ENCODE peak calls at places on chromosomes 6 and 20, in four cellular contexts. M, D, Q and G are unnamed samples.

GRCh38 chr6:73742433-73742832 is 46.4 kb downstream of the CD109 start:
- DNase-seq in M (no peak), D (no peak), Q (no peak), G (no peak)

GRCh38 chr6:18307006-18307405 is 42.7 kb upstream of the DEK start:
- DNase-seq in M (peak), D (no peak), Q (peak), G (no peak)

GRCh38 chr6:99501762-99502161 is 13.5 kb downstream of the USP45 start:
- DNase-seq in M (no peak), D (no peak), Q (peak), G (peak)

GRCh38 chr20:7025635-7026034 is 258.1 kb downstream of the BMP2 start:
- DNase-seq in M (no peak), D (no peak), Q (no peak), G (no peak)

GRCh38 chr6:16711551-16712249 is 49.6 kb downstream of the ATXN1 start:
- DNase-seq in M (no peak), D (no peak), Q (no peak), G (peak)

GRCh38 chr6:85395746-85396145 is 54.1 kb upstream of the NT5E start:
- DNase-seq in M (no peak), D (no peak), Q (no peak), G (no peak)

GRCh38 chr6:140018588-140018987 is 644.1 kb upstream of the CITED2 start:
- DNase-seq in M (no peak), D (no peak), Q (no peak), G (no peak)

GRCh38 chr6:147684906-147685305 is 176.4 kb downstream of the SAMD5 start:
- DNase-seq in M (no peak), D (no peak), Q (no peak), G (no peak)

GRCh38 chr20:57865266-57865665 is 155.5 kb upstream of the PMEPA1 start:
- DNase-seq in M (no peak), D (no peak), Q (no peak), G (no peak)

GRCh38 chr6:155327326-155328073 is 13.2 kb upstream of the TFB1M start:
- DNase-seq in M (peak), D (peak), Q (peak), G (peak)

GRCh38 chr20:40286991-40287531 is 402.0 kb downstream of the MAFB start:
- DNase-seq in M (no peak), D (no peak), Q (no peak), G (no peak)

GRCh38 chr6:110173506-110174132 is 5.9 kb downstream of the WASF1 start:
- DNase-seq in M (peak), D (no peak), Q (peak), G (no peak)

GRCh38 chr20:42218566-42218965 is 600.4 kb upstream of the CHD6 start:
- DNase-seq in M (no peak), D (no peak), Q (no peak), G (no peak)

GRCh38 chr20:62625921-62626547 is 16.3 kb upstream of the SLCO4A1 start:
- DNase-seq in M (no peak), D (no peak), Q (no peak), G (no peak)

GRCh38 chr20:1227121-1227582 is 1.3 kb downstream of the RAD21L1 start:
- DNase-seq in M (no peak), D (no peak), Q (no peak), G (no peak)

GRCh38 chr6:74606488-74607135 is 599.2 kb downstream of the COL12A1 start:
- DNase-seq in M (no peak), D (peak), Q (peak), G (peak)

GRCh38 chr20:22698443-22698842 is 114.1 kb upstream of the FOXA2 start:
- DNase-seq in M (no peak), D (no peak), Q (no peak), G (no peak)

GRCh38 chr6:117138920-117139319 is 126.4 kb upstream of the VGLL2 start:
- DNase-seq in M (no peak), D (peak), Q (no peak), G (no peak)

GRCh38 chr20:58113706-58114105 is 114.7 kb downstream of the ANKRD60 start:
- DNase-seq in M (no peak), D (no peak), Q (no peak), G (no peak)

GRCh38 chr20:48295445-48295903 is 510.2 kb upstream of the SULF2 start:
- DNase-seq in M (peak), D (peak), Q (peak), G (peak)

GRCh38 chr6:131362070-131362469 is 211.0 kb upstream of the ARG1 start:
- DNase-seq in M (no peak), D (no peak), Q (no peak), G (peak)

GRCh38 chr6:138535728-138536454 is 36.6 kb upstream of the NHSL1 start:
- DNase-seq in M (no peak), D (no peak), Q (no peak), G (no peak)

GRCh38 chr6:37507082-37507481 is 7.4 kb upstream of the CCDC167 start:
- DNase-seq in M (peak), D (no peak), Q (no peak), G (no peak)

GRCh38 chr6:16286151-16286522 is 47.8 kb downstream of the GMPR start:
- DNase-seq in M (peak), D (no peak), Q (peak), G (peak)

GRCh38 chr6:99129835-99130234 is 182.1 kb upstream of the FBXL4 start:
- DNase-seq in M (no peak), D (no peak), Q (no peak), G (no peak)

GRCh38 chr6:100185615-100186014 is 191.6 kb upstream of the MCHR2 start:
- DNase-seq in M (no peak), D (no peak), Q (no peak), G (no peak)

GRCh38 chr20:57040924-57041323 is 225.5 kb downstream of the BMP7 start:
- DNase-seq in M (no peak), D (no peak), Q (peak), G (peak)

GRCh38 chr6:117200067-117200466 is 65.3 kb upstream of the VGLL2 start:
- DNase-seq in M (no peak), D (no peak), Q (no peak), G (no peak)

GRCh38 chr20:46129955-46130481 is 11.9 kb downstream of the CD40 start:
- DNase-seq in M (no peak), D (no peak), Q (no peak), G (no peak)

GRCh38 chr20:11492391-11492790 is 425.3 kb upstream of the BTBD3 start:
- DNase-seq in M (no peak), D (no peak), Q (no peak), G (no peak)

GRCh38 chr6:41728954-41729353 is 6.5 kb downstream of the TFEB start:
- DNase-seq in M (no peak), D (no peak), Q (no peak), G (no peak)
- H3K4me3 ChIP-seq in M (no peak), D (no peak), Q (no peak), G (no peak)

GRCh38 chr6:39867592-39867991 is 66.7 kb downstream of the MOCS1 start:
- DNase-seq in M (peak), D (no peak), Q (no peak), G (no peak)
- TF ChIP-seq CTCF in M (peak), D (no peak), Q (no peak), G (no peak)

DNA sequence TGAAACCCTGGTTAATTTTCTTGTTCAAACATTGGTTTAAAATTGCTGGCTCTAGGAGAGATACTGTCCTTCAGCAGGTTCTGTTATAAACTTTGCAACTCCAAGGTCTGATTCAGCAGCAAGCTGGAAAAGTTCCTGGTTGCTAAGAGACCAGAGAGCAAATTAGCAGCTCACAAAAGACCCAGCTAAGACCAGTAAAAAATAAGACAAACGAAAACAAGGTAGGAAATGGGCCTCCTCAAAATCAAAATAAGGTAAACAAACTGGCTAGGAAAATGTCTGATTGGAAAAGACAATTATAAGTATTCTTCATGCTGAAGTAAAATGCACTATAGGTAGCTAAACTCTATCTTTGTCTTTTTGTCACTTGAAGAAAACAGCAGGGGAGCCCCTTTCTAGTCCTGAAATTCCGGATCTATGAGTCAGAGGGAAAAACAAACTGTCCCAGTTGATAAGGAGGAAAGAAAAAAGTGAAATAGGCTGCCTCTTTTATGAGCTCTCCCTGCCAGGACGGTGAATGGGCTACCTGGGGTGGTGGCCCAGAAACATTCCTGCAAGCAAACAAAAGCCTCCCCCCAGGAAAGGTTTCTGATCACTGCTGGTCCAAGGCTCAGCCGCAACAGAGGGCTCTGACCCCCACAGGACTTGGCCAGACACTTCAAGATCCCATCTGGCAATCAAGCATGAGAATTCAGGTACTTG is 41.6 kb downstream of the UNC5CL start:
- DNase-seq in M (peak), D (no peak), Q (peak), G (peak)
- H3K4me3 ChIP-seq in M (no peak), D (no peak), Q (no peak), G (no peak)

DNA sequence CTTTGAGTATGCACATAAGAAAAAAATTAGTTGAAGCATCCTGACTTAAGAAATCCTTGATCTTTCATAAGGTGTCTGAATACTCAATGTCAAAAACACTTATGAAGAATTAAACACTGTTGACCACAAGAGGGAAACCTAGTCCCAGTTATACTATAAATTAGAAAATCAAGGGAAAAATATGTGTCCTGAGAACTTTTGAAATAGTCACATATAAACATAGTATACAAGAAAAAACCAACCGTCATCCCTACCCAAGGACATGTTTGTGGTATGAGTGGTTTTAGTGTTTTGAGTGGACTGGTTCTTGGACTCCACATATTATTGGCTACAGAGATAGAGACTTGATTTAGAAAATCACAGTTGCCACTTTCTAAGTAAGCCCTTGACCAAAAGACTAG is 7.6 kb upstream of the HLA-DRA start:
- DNase-seq in M (no peak), D (no peak), Q (peak), G (peak)
- TF ChIP-seq CTCF in M (peak), D (peak), Q (peak), G (peak)

GRCh38 chr6:41080623-41081022 is 7.8 kb downstream of the NFYA start:
- DNase-seq in M (no peak), D (no peak), Q (no peak), G (no peak)
- H3K4me3 ChIP-seq in M (no peak), D (no peak), Q (no peak), G (no peak)

GRCh38 chr6:94074764-94075163 is 655.4 kb upstream of the EPHA7 start:
- DNase-seq in M (no peak), D (no peak), Q (no peak), G (no peak)

GRCh38 chr6:94071835-94072234 is 652.5 kb upstream of the EPHA7 start:
- DNase-seq in M (no peak), D (no peak), Q (no peak), G (peak)
- TF ChIP-seq CTCF in M (peak), D (no peak), Q (no peak), G (peak)

DNA sequence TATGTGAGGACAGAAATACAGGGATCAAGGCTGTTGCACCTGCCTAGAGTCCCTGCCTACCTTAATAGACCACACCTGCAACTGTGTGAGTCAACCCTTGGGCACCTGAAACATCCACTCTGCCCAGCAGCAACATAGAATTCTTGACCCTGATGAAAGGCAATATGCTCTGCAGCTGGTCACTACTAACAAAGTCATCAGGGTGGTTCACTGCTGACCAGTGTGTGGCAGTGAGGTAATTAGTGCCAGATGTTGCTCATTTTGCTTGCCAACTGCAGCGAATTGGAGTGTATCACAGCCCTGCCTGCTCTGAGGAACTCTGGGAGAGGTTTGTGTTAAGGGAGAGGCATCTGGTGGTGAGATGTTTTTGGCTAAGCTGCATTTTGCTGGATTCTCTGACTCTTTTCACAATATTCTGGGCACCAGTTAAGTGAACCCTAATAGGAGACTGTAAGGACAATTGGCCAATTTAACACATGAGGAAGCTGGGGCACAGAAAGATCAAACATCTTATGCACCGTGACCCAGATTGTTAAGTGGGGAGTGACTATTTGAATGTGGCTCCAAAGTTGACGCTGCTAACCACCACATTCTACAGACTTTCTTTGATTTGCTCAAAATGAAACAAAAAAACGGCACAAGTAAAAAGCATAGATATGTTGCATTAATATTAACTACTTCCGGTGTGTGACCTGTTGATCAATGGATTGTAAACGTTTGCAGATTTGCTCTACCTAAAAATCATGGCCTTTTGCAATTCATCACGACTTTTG is 61.9 kb upstream of the OPRM1 start:
- DNase-seq in M (no peak), D (peak), Q (no peak), G (peak)
- H3K4me3 ChIP-seq in M (no peak), D (no peak), Q (no peak), G (no peak)

DNA sequence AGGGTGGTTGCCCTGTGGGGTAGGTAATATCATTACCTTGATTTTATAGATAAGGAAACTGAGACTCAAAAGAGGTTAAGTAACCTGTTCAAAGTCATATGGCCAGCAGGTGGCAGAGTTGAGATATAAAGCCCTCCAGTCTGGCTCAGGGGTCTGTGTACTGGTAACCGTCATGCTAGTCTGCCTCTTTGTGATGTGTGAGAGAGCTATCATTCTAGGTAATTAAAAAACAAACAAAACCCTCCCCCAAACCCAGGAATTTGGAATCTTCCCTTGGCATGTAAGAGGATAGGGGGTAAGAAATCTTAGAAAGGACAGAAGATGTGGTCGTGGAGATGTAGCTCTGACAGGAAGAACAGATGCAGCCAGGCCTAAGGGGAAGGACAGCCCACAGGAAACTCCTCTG is 206.0 kb downstream of the CDC5L start:
- DNase-seq in M (peak), D (peak), Q (peak), G (peak)
- TF ChIP-seq CTCF in M (peak), D (no peak), Q (peak), G (peak)

DNA sequence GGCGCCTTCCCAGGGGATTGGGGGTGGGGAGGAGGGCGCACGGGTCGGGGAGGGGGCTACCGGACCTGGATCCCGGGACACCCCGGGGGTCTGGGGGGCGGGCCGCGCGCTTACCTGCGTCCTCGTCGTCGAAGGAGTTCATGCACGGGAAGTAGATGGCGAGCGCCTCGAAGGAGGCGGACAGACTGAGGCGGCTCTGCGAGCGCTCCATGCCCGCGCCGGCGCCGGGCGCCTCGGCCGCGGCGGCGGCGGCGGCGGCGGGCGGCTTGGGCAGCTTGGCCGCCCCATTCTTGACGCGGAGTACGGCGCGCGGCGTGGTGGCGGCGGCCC is 320 bp downstream of the RIMS4 start:
- DNase-seq in M (peak), D (no peak), Q (no peak), G (no peak)
- H3K4me3 ChIP-seq in M (peak), D (no peak), Q (no peak), G (no peak)